ENCODE peak calls at places on chromosome 1, in nine cellular contexts. One of them, this sample, is unnamed. For H3K4me1, the result is how much of the 10 kb centered on the place peaks cover.

GRCh38 chr1:8427986-8428385 is 110.1 kb downstream of the SLC45A1 start:
- DNase-seq in gastrocnemius medialis: peak
- DNase-seq in cardiac muscle cell: no peak
- DNase-seq in A549: no peak
- DNase-seq in right cardiac atrium: no peak
- DNase-seq in CD4-positive, CD25-positive, alpha-beta regulatory T cell: no peak
- DNase-seq in left lung: no peak
- DNase-seq in endodermal cell: no peak
- DNase-seq in IMR-90: no peak
- DNase-seq in this sample: peak

GRCh38 chr1:162922196-162922595 is 61.2 kb upstream of the CCDC190 start:
- DNase-seq in gastrocnemius medialis: no peak
- DNase-seq in cardiac muscle cell: no peak
- DNase-seq in A549: no peak
- DNase-seq in right cardiac atrium: no peak
- DNase-seq in CD4-positive, CD25-positive, alpha-beta regulatory T cell: no peak
- DNase-seq in left lung: no peak
- DNase-seq in endodermal cell: no peak
- DNase-seq in IMR-90: no peak
- DNase-seq in this sample: no peak

GRCh38 chr1:238912148-238912547 is 474.2 kb upstream of the CHRM3 start:
- DNase-seq in gastrocnemius medialis: no peak
- DNase-seq in cardiac muscle cell: no peak
- DNase-seq in A549: no peak
- DNase-seq in right cardiac atrium: no peak
- DNase-seq in CD4-positive, CD25-positive, alpha-beta regulatory T cell: no peak
- DNase-seq in left lung: no peak
- DNase-seq in endodermal cell: no peak
- DNase-seq in IMR-90: no peak
- DNase-seq in this sample: no peak

GRCh38 chr1:45510036-45510971 is 10.2 kb downstream of the MMACHC start:
- DNase-seq in gastrocnemius medialis: no peak
- DNase-seq in cardiac muscle cell: no peak
- DNase-seq in A549: no peak
- DNase-seq in right cardiac atrium: no peak
- DNase-seq in CD4-positive, CD25-positive, alpha-beta regulatory T cell: no peak
- DNase-seq in left lung: no peak
- DNase-seq in endodermal cell: no peak
- DNase-seq in IMR-90: no peak
- DNase-seq in this sample: no peak

GRCh38 chr1:158534496-158534895 is 19.7 kb downstream of the OR6Y1 start:
- DNase-seq in gastrocnemius medialis: no peak
- DNase-seq in cardiac muscle cell: peak
- DNase-seq in A549: no peak
- DNase-seq in right cardiac atrium: no peak
- DNase-seq in CD4-positive, CD25-positive, alpha-beta regulatory T cell: no peak
- DNase-seq in left lung: no peak
- DNase-seq in endodermal cell: no peak
- DNase-seq in IMR-90: no peak
- DNase-seq in this sample: no peak

GRCh38 chr1:154765970-154766369 is 104.1 kb downstream of the KCNN3 start:
- DNase-seq in gastrocnemius medialis: no peak
- DNase-seq in cardiac muscle cell: peak
- DNase-seq in A549: peak
- DNase-seq in right cardiac atrium: no peak
- DNase-seq in CD4-positive, CD25-positive, alpha-beta regulatory T cell: no peak
- DNase-seq in left lung: no peak
- DNase-seq in endodermal cell: peak
- DNase-seq in IMR-90: peak
- DNase-seq in this sample: no peak

GRCh38 chr1:57796609-57797008 is 372.7 kb upstream of the DAB1 start:
- DNase-seq in gastrocnemius medialis: no peak
- DNase-seq in cardiac muscle cell: no peak
- DNase-seq in A549: no peak
- DNase-seq in right cardiac atrium: no peak
- DNase-seq in CD4-positive, CD25-positive, alpha-beta regulatory T cell: no peak
- DNase-seq in left lung: no peak
- DNase-seq in endodermal cell: peak
- DNase-seq in IMR-90: no peak
- DNase-seq in this sample: no peak

GRCh38 chr1:43298055-43298454 is 2.7 kb upstream of the TIE1 start:
- DNase-seq in gastrocnemius medialis: no peak
- DNase-seq in cardiac muscle cell: no peak
- DNase-seq in A549: no peak
- DNase-seq in right cardiac atrium: no peak
- DNase-seq in CD4-positive, CD25-positive, alpha-beta regulatory T cell: no peak
- DNase-seq in left lung: no peak
- DNase-seq in endodermal cell: no peak
- DNase-seq in IMR-90: no peak
- DNase-seq in this sample: no peak

GRCh38 chr1:25614466-25615171 is 2.0 kb upstream of the MAN1C1 start:
- DNase-seq in gastrocnemius medialis: no peak
- DNase-seq in cardiac muscle cell: no peak
- DNase-seq in A549: no peak
- DNase-seq in right cardiac atrium: no peak
- DNase-seq in CD4-positive, CD25-positive, alpha-beta regulatory T cell: no peak
- DNase-seq in left lung: no peak
- DNase-seq in endodermal cell: no peak
- DNase-seq in IMR-90: no peak
- DNase-seq in this sample: no peak

GRCh38 chr1:33379631-33380354 is 51.1 kb downstream of the PHC2 start:
- DNase-seq in gastrocnemius medialis: no peak
- DNase-seq in cardiac muscle cell: no peak
- DNase-seq in A549: no peak
- DNase-seq in right cardiac atrium: no peak
- DNase-seq in CD4-positive, CD25-positive, alpha-beta regulatory T cell: no peak
- DNase-seq in left lung: no peak
- DNase-seq in endodermal cell: no peak
- DNase-seq in IMR-90: no peak
- DNase-seq in this sample: peak

GRCh38 chr1:16226495-16227179 is 10.3 kb downstream of the CPLANE2 start:
- DNase-seq in gastrocnemius medialis: no peak
- DNase-seq in cardiac muscle cell: peak
- DNase-seq in A549: no peak
- DNase-seq in right cardiac atrium: peak
- DNase-seq in CD4-positive, CD25-positive, alpha-beta regulatory T cell: no peak
- DNase-seq in left lung: peak
- DNase-seq in endodermal cell: peak
- DNase-seq in IMR-90: no peak
- DNase-seq in this sample: peak

GRCh38 chr1:109900489-109900888 is 10.2 kb upstream of the CSF1 start:
- DNase-seq in gastrocnemius medialis: no peak
- DNase-seq in cardiac muscle cell: no peak
- DNase-seq in A549: no peak
- DNase-seq in right cardiac atrium: no peak
- DNase-seq in CD4-positive, CD25-positive, alpha-beta regulatory T cell: no peak
- DNase-seq in left lung: no peak
- DNase-seq in endodermal cell: no peak
- DNase-seq in IMR-90: no peak
- DNase-seq in this sample: no peak

GRCh38 chr1:109902204-109902985 is 8.3 kb upstream of the CSF1 start:
- DNase-seq in gastrocnemius medialis: no peak
- DNase-seq in cardiac muscle cell: no peak
- DNase-seq in A549: no peak
- DNase-seq in right cardiac atrium: no peak
- DNase-seq in CD4-positive, CD25-positive, alpha-beta regulatory T cell: no peak
- DNase-seq in left lung: no peak
- DNase-seq in endodermal cell: no peak
- DNase-seq in IMR-90: no peak
- DNase-seq in this sample: no peak

GRCh38 chr1:109901106-109901505 is 9.5 kb upstream of the CSF1 start:
- DNase-seq in gastrocnemius medialis: no peak
- DNase-seq in cardiac muscle cell: no peak
- DNase-seq in A549: no peak
- DNase-seq in right cardiac atrium: no peak
- DNase-seq in CD4-positive, CD25-positive, alpha-beta regulatory T cell: no peak
- DNase-seq in left lung: no peak
- DNase-seq in endodermal cell: no peak
- DNase-seq in IMR-90: no peak
- DNase-seq in this sample: no peak

GRCh38 chr1:109903371-109903930 is 7.2 kb upstream of the CSF1 start:
- DNase-seq in gastrocnemius medialis: no peak
- DNase-seq in cardiac muscle cell: no peak
- DNase-seq in A549: no peak
- DNase-seq in right cardiac atrium: no peak
- DNase-seq in CD4-positive, CD25-positive, alpha-beta regulatory T cell: no peak
- DNase-seq in left lung: no peak
- DNase-seq in endodermal cell: no peak
- DNase-seq in IMR-90: no peak
- DNase-seq in this sample: no peak

GRCh38 chr1:109901508-109902145 is 9.0 kb upstream of the CSF1 start:
- DNase-seq in gastrocnemius medialis: peak
- DNase-seq in cardiac muscle cell: peak
- DNase-seq in A549: no peak
- DNase-seq in right cardiac atrium: no peak
- DNase-seq in CD4-positive, CD25-positive, alpha-beta regulatory T cell: no peak
- DNase-seq in left lung: peak
- DNase-seq in endodermal cell: no peak
- DNase-seq in IMR-90: no peak
- DNase-seq in this sample: peak
- H3K4me3 ChIP-seq in gastrocnemius medialis: no peak
- H3K4me3 ChIP-seq in cardiac muscle cell: no peak
- H3K4me3 ChIP-seq in A549: no peak
- H3K4me3 ChIP-seq in right cardiac atrium: no peak
- H3K4me3 ChIP-seq in CD4-positive, CD25-positive, alpha-beta regulatory T cell: no peak
- H3K4me3 ChIP-seq in left lung: no peak
- H3K4me3 ChIP-seq in endodermal cell: no peak
- H3K4me3 ChIP-seq in IMR-90: no peak
- H3K4me3 ChIP-seq in this sample: no peak

GRCh38 chr1:161195171-161195570 is 3.7 kb downstream of the ADAMTS4 start:
- DNase-seq in gastrocnemius medialis: no peak
- DNase-seq in cardiac muscle cell: no peak
- DNase-seq in A549: no peak
- DNase-seq in right cardiac atrium: no peak
- DNase-seq in CD4-positive, CD25-positive, alpha-beta regulatory T cell: no peak
- DNase-seq in left lung: peak
- DNase-seq in endodermal cell: no peak
- DNase-seq in IMR-90: no peak
- DNase-seq in this sample: no peak

GRCh38 chr1:161198206-161198876 is 513 bp downstream of the ADAMTS4 start:
- DNase-seq in gastrocnemius medialis: peak
- DNase-seq in cardiac muscle cell: peak
- DNase-seq in A549: no peak
- DNase-seq in right cardiac atrium: peak
- DNase-seq in CD4-positive, CD25-positive, alpha-beta regulatory T cell: no peak
- DNase-seq in left lung: no peak
- DNase-seq in endodermal cell: peak
- DNase-seq in IMR-90: no peak
- DNase-seq in this sample: no peak

GRCh38 chr1:161197560-161198205 is 1.2 kb downstream of the ADAMTS4 start:
- DNase-seq in gastrocnemius medialis: no peak
- DNase-seq in cardiac muscle cell: no peak
- DNase-seq in A549: no peak
- DNase-seq in right cardiac atrium: peak
- DNase-seq in CD4-positive, CD25-positive, alpha-beta regulatory T cell: no peak
- DNase-seq in left lung: no peak
- DNase-seq in endodermal cell: no peak
- DNase-seq in IMR-90: no peak
- DNase-seq in this sample: no peak

GRCh38 chr1:161196111-161196510 is 2.7 kb downstream of the ADAMTS4 start:
- DNase-seq in gastrocnemius medialis: no peak
- DNase-seq in cardiac muscle cell: no peak
- DNase-seq in A549: no peak
- DNase-seq in right cardiac atrium: peak
- DNase-seq in CD4-positive, CD25-positive, alpha-beta regulatory T cell: no peak
- DNase-seq in left lung: no peak
- DNase-seq in endodermal cell: no peak
- DNase-seq in IMR-90: no peak
- DNase-seq in this sample: no peak

GRCh38 chr1:161196521-161197451 is 2.1 kb downstream of the ADAMTS4 start:
- DNase-seq in gastrocnemius medialis: no peak
- DNase-seq in cardiac muscle cell: no peak
- DNase-seq in A549: no peak
- DNase-seq in right cardiac atrium: peak
- DNase-seq in CD4-positive, CD25-positive, alpha-beta regulatory T cell: no peak
- DNase-seq in left lung: peak
- DNase-seq in endodermal cell: peak
- DNase-seq in IMR-90: peak
- DNase-seq in this sample: no peak
- H3K4me1 ChIP-seq in gastrocnemius medialis: under half
- H3K4me1 ChIP-seq in cardiac muscle cell: under half
- H3K4me1 ChIP-seq in A549: under half
- H3K4me1 ChIP-seq in right cardiac atrium: under half
- H3K4me1 ChIP-seq in CD4-positive, CD25-positive, alpha-beta regulatory T cell: under half
- H3K4me1 ChIP-seq in left lung: half or more
- H3K4me1 ChIP-seq in endodermal cell: under half
- H3K4me1 ChIP-seq in IMR-90: under half
- H3K4me1 ChIP-seq in this sample: under half

GRCh38 chr1:111203681-111204210 is 3.3 kb upstream of the DENND2D start:
- DNase-seq in gastrocnemius medialis: peak
- DNase-seq in cardiac muscle cell: no peak
- DNase-seq in A549: no peak
- DNase-seq in right cardiac atrium: peak
- DNase-seq in CD4-positive, CD25-positive, alpha-beta regulatory T cell: peak
- DNase-seq in left lung: peak
- DNase-seq in endodermal cell: no peak
- DNase-seq in IMR-90: no peak
- DNase-seq in this sample: peak

GRCh38 chr1:111205724-111206070 is 5.3 kb upstream of the DENND2D start:
- DNase-seq in gastrocnemius medialis: no peak
- DNase-seq in cardiac muscle cell: no peak
- DNase-seq in A549: no peak
- DNase-seq in right cardiac atrium: no peak
- DNase-seq in CD4-positive, CD25-positive, alpha-beta regulatory T cell: no peak
- DNase-seq in left lung: no peak
- DNase-seq in endodermal cell: no peak
- DNase-seq in IMR-90: peak
- DNase-seq in this sample: no peak

GRCh38 chr1:111202707-111203623 is 2.5 kb upstream of the DENND2D start:
- DNase-seq in gastrocnemius medialis: no peak
- DNase-seq in cardiac muscle cell: no peak
- DNase-seq in A549: no peak
- DNase-seq in right cardiac atrium: no peak
- DNase-seq in CD4-positive, CD25-positive, alpha-beta regulatory T cell: no peak
- DNase-seq in left lung: no peak
- DNase-seq in endodermal cell: peak
- DNase-seq in IMR-90: no peak
- DNase-seq in this sample: no peak

GRCh38 chr1:111204211-111204883 is 3.9 kb upstream of the DENND2D start:
- DNase-seq in gastrocnemius medialis: no peak
- DNase-seq in cardiac muscle cell: no peak
- DNase-seq in A549: no peak
- DNase-seq in right cardiac atrium: peak
- DNase-seq in CD4-positive, CD25-positive, alpha-beta regulatory T cell: peak
- DNase-seq in left lung: peak
- DNase-seq in endodermal cell: no peak
- DNase-seq in IMR-90: no peak
- DNase-seq in this sample: peak

GRCh38 chr1:111204923-111205723 is 4.7 kb upstream of the DENND2D start:
- DNase-seq in gastrocnemius medialis: no peak
- DNase-seq in cardiac muscle cell: no peak
- DNase-seq in A549: no peak
- DNase-seq in right cardiac atrium: no peak
- DNase-seq in CD4-positive, CD25-positive, alpha-beta regulatory T cell: no peak
- DNase-seq in left lung: no peak
- DNase-seq in endodermal cell: no peak
- DNase-seq in IMR-90: no peak
- DNase-seq in this sample: no peak
- H3K27ac ChIP-seq in gastrocnemius medialis: no peak
- H3K27ac ChIP-seq in cardiac muscle cell: no peak
- H3K27ac ChIP-seq in A549: no peak
- H3K27ac ChIP-seq in right cardiac atrium: peak
- H3K27ac ChIP-seq in CD4-positive, CD25-positive, alpha-beta regulatory T cell: peak
- H3K27ac ChIP-seq in left lung: peak
- H3K27ac ChIP-seq in endodermal cell: no peak
- H3K27ac ChIP-seq in IMR-90: no peak
- H3K27ac ChIP-seq in this sample: peak

GRCh38 chr1:26723013-26723991 is 27.5 kb downstream of the ARID1A start:
- DNase-seq in gastrocnemius medialis: peak
- DNase-seq in cardiac muscle cell: peak
- DNase-seq in A549: no peak
- DNase-seq in right cardiac atrium: peak
- DNase-seq in CD4-positive, CD25-positive, alpha-beta regulatory T cell: no peak
- DNase-seq in left lung: peak
- DNase-seq in endodermal cell: peak
- DNase-seq in IMR-90: peak
- DNase-seq in this sample: peak
- H3K4me3 ChIP-seq in gastrocnemius medialis: peak
- H3K4me3 ChIP-seq in cardiac muscle cell: no peak
- H3K4me3 ChIP-seq in A549: no peak
- H3K4me3 ChIP-seq in right cardiac atrium: peak
- H3K4me3 ChIP-seq in CD4-positive, CD25-positive, alpha-beta regulatory T cell: peak
- H3K4me3 ChIP-seq in left lung: no peak
- H3K4me3 ChIP-seq in endodermal cell: peak
- H3K4me3 ChIP-seq in IMR-90: no peak
- H3K4me3 ChIP-seq in this sample: no peak

This sample was measured in thyroid gland.